ENCODE peak calls at places on chromosomes 1 and 21, in nine cellular contexts. E is left ventricle myocardium inferior, Z is endothelial cell, O is foreskin fibroblast, W is nephron progenitor cell, S is right atrium auricular region, C is GM20000, I is MCF 10A, X is psoas muscle. U is an unnamed sample.

GRCh38 chr21:28671549-28672195 is 321.0 kb downstream of the LTN1 start:
- DNase-seq in Z (no peak), E (no peak), S (no peak), O (peak; percentile 16), I (no peak), C (no peak), W (no peak), X (no peak), U (no peak)

GRCh38 chr1:159990005-159990404 is 36.0 kb upstream of the SLAMF9 start:
- DNase-seq in Z (no peak), S (no peak), E (no peak), I (no peak), C (no peak), X (no peak), O (no peak), W (no peak), U (no peak)

GRCh38 chr1:193706763-193707162 is 520.4 kb upstream of the B3GALT2 start:
- DNase-seq in C (no peak), Z (no peak), I (no peak), S (no peak), W (no peak), E (no peak), X (no peak), O (peak; percentile 3), U (no peak)

GRCh38 chr1:18647681-18648214 is 17.1 kb downstream of the PAX7 start:
- DNase-seq in S (no peak), I (no peak), X (no peak), O (no peak), E (no peak), C (peak; percentile 35), Z (no peak), W (no peak), U (no peak)

GRCh38 chr1:4745560-4745959 is 91.2 kb downstream of the AJAP1 start:
- DNase-seq in C (no peak), E (no peak), I (peak; percentile 33), X (no peak), Z (no peak), S (no peak), O (no peak), W (no peak), U (no peak)

GRCh38 chr1:225529726-225530125 is 101.9 kb upstream of the LBR start:
- DNase-seq in Z (no peak), O (no peak), X (no peak), C (no peak), I (no peak), E (no peak), W (no peak), S (no peak), U (no peak)

GRCh38 chr1:207747627-207748492 is 4.0 kb upstream of the CD46 start:
- DNase-seq in X (no peak), O (no peak), C (no peak), E (no peak), I (no peak), W (no peak), Z (no peak), S (no peak), U (no peak)

GRCh38 chr1:6414443-6414844 is 5.3 kb downstream of the HES2 start:
- DNase-seq in O (peak; percentile 70), C (peak; percentile 80), Z (peak; percentile 65), W (no peak), X (no peak), E (no peak), I (peak; percentile 97), S (no peak), U (no peak)

GRCh38 chr1:94481473-94481933 is 60.1 kb downstream of the F3 start:
- DNase-seq in C (peak; percentile 49), W (peak; percentile 44), Z (peak; percentile 52), X (no peak), E (no peak), O (peak; percentile 83), S (no peak), I (peak; percentile 78), U (no peak)

GRCh38 chr1:167186198-167186750 is 34.4 kb upstream of the POU2F1 start:
- DNase-seq in X (no peak), E (no peak), S (no peak), I (no peak), O (no peak), C (no peak), Z (no peak), W (no peak), U (no peak)

GRCh38 chr1:218371927-218372672 is 27.0 kb downstream of the TGFB2 start:
- DNase-seq in X (no peak), W (no peak), C (no peak), I (no peak), O (peak; percentile 72), Z (no peak), E (no peak), S (no peak), U (no peak)

GRCh38 chr1:205229399-205229861 is 1.7 kb downstream of the TMCC2 start:
- DNase-seq in C (peak; percentile 88), Z (peak; percentile 46), W (peak; percentile 43), X (peak; percentile 61), E (no peak), I (peak; percentile 85), S (no peak), O (peak; percentile 60), U (no peak)
- TF ChIP-seq CTCF in C (no peak), Z (no peak), W (no peak), X (peak; percentile 28), E (peak; percentile 18), I (peak; percentile 39), S (peak; percentile 23), O (no peak), U (no peak)

GRCh38 chr1:113934511-113935055 is 5.5 kb downstream of the HIPK1 start:
- DNase-seq in X (no peak), E (no peak), Z (no peak), C (no peak), S (no peak), O (no peak), W (no peak), I (no peak), U (no peak)
- TF ChIP-seq CTCF in X (no peak), E (no peak), Z (no peak), C (no peak), S (no peak), O (no peak), W (no peak), I (no peak), U (no peak)

GRCh38 chr1:113244134-113244820 is 146.0 kb upstream of the MAGI3 start:
- DNase-seq in S (no peak), X (no peak), I (no peak), W (no peak), E (no peak), O (no peak), Z (no peak), C (no peak), U (no peak)
- TF ChIP-seq CTCF in S (no peak), X (no peak), I (no peak), W (no peak), E (no peak), O (no peak), Z (no peak), C (no peak), U (no peak)

GRCh38 chr1:60425528-60425927 is 352.0 kb upstream of the C1orf87 start:
- DNase-seq in C (no peak), I (peak; percentile 32), S (no peak), W (no peak), X (no peak), O (peak; percentile 31), E (no peak), Z (peak; percentile 11), U (no peak)
- TF ChIP-seq CTCF in C (no peak), I (peak; percentile 5), S (no peak), W (peak; percentile 29), X (no peak), O (peak; percentile 29), E (peak; percentile 36), Z (peak; percentile 27), U (peak; percentile 62)

GRCh38 chr1:112712701-112713128 is 2.4 kb downstream of the PPM1J start:
- DNase-seq in I (no peak), C (no peak), E (no peak), S (no peak), Z (no peak), O (no peak), X (no peak), W (no peak), U (no peak)
- TF ChIP-seq CTCF in I (no peak), C (no peak), E (no peak), S (no peak), Z (no peak), O (no peak), X (no peak), W (no peak), U (no peak)

DNA sequence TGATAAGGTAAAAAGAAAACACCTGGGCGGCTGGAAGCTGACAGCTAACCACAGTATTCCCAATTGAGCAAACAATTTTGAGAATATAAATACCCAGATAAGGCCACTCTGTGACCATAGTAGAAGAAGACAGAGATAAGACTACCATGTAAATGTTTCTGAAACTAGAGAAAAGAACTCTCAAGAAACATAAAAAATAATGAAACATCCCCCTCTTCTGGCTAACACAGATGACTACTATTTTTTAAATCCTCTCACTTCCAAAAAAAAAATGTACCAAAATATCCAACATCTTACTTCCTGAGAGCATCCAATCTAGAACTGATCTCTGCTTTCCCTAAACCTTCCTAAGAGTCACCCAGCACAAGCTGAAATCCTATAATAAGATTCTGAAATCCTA is 125.9 kb downstream of the HFM1 start:
- DNase-seq in X (no peak), S (no peak), Z (no peak), E (no peak), I (peak; percentile 37), C (no peak), W (no peak), O (peak; percentile 11), U (no peak)
- TF ChIP-seq CTCF in X (no peak), S (no peak), Z (peak; percentile 24), E (peak; percentile 22), I (peak; percentile 42), C (no peak), W (peak; percentile 34), O (peak; percentile 13), U (peak; percentile 67)